ENCODE peak calls at places on chromosomes 1 and 21, in five cellular contexts. G, A, Y, E and J are unnamed samples.

GRCh38 chr1:60279798-60280197 is 206.2 kb upstream of the C1orf87 start:
- DNase-seq in A (no peak), Y (no peak), E (no peak), G (no peak), J (no peak)

GRCh38 chr1:87196110-87196509 is 132.6 kb upstream of the LMO4 start:
- DNase-seq in A (no peak), Y (no peak), G (no peak), E (no peak), J (no peak)

GRCh38 chr21:46425061-46425460 is 33.6 kb upstream of the DIP2A start:
- DNase-seq in E (no peak), A (no peak), G (no peak), Y (no peak), J (no peak)

GRCh38 chr21:38290809-38291208 is 34.0 kb downstream of the KCNJ15 start:
- DNase-seq in Y (no peak), E (no peak), A (no peak), G (no peak), J (no peak)

GRCh38 chr1:178870944-178871343 is at the start of gene ANGPTL1:
- DNase-seq in G (no peak), Y (no peak), E (no peak), A (peak), J (peak)

GRCh38 chr1:72636636-72637035 is 354.3 kb upstream of the NEGR1 start:
- DNase-seq in Y (no peak), G (no peak), A (no peak), E (no peak), J (no peak)

GRCh38 chr1:147785794-147786506 is 25.5 kb upstream of the GJA5 start:
- DNase-seq in E (no peak), A (no peak), G (no peak), Y (no peak), J (no peak)

GRCh38 chr1:8571200-8571984 is 246.0 kb downstream of the RERE start:
- DNase-seq in A (no peak), E (no peak), Y (peak), G (peak), J (no peak)

GRCh38 chr1:12075195-12076114 is 12.4 kb downstream of the TNFRSF8 start:
- DNase-seq in G (no peak), Y (peak), E (no peak), A (peak), J (no peak)

GRCh38 chr1:85606414-85606800 is 25.8 kb downstream of the CCN1 start:
- DNase-seq in A (no peak), G (no peak), E (no peak), Y (no peak), J (no peak)

GRCh38 chr1:157155658-157156057 is 17.5 kb upstream of the ETV3 start:
- DNase-seq in Y (peak), G (no peak), E (peak), A (no peak), J (no peak)

GRCh38 chr1:200653022-200653462 is 16.7 kb downstream of the DDX59 start:
- DNase-seq in E (no peak), Y (no peak), A (no peak), G (no peak), J (no peak)

GRCh38 chr1:155014709-155015508 is 12.3 kb downstream of the ZBTB7B start:
- DNase-seq in G (no peak), A (no peak), Y (no peak), E (no peak), J (no peak)

GRCh38 chr1:13965770-13966398 is 265.9 kb downstream of the PRDM2 start:
- DNase-seq in G (no peak), A (no peak), Y (peak), E (peak), J (peak)

GRCh38 chr1:1285618-1286311 is 5.5 kb downstream of the SCNN1D start:
- DNase-seq in E (no peak), Y (no peak), G (no peak), A (no peak), J (no peak)

GRCh38 chr1:31182352-31182751 is 57.3 kb downstream of the NKAIN1 start:
- DNase-seq in A (peak), G (peak), Y (peak), E (peak), J (peak)

GRCh38 chr1:234962340-234962989 is 166.2 kb downstream of the TOMM20 start:
- DNase-seq in E (no peak), Y (peak), A (peak), G (peak), J (peak)

GRCh38 chr1:12485231-12486172 is 132.5 kb downstream of the DHRS3 start:
- DNase-seq in G (peak), A (no peak), E (no peak), Y (peak), J (peak)

GRCh38 chr1:204112876-204113730 is 38.7 kb downstream of the ETNK2 start:
- DNase-seq in E (no peak), G (no peak), Y (no peak), A (no peak), J (no peak)

GRCh38 chr21:42807938-42808613 is 71.3 kb downstream of the WDR4 start:
- DNase-seq in E (no peak), Y (no peak), A (no peak), G (no peak), J (no peak)

GRCh38 chr21:39647476-39647875 is 34.7 kb downstream of the B3GALT5 start:
- DNase-seq in Y (no peak), G (no peak), E (no peak), A (peak), J (no peak)

GRCh38 chr1:74712863-74713262 is 20.0 kb downstream of the CRYZ start:
- DNase-seq in Y (no peak), A (no peak), E (no peak), G (no peak), J (peak)

GRCh38 chr1:50109647-50110075 is 941 bp downstream of the ELAVL4 start:
- DNase-seq in G (no peak), A (no peak), Y (no peak), E (peak), J (no peak)

GRCh38 chr1:64186138-64186897 is 17.1 kb upstream of the UBE2U start:
- DNase-seq in Y (no peak), A (no peak), E (no peak), G (no peak), J (no peak)

GRCh38 chr1:156124557-156125483 is 10.3 kb downstream of the LMNA start:
- DNase-seq in A (no peak), Y (no peak), G (peak), E (peak), J (no peak)

GRCh38 chr1:51100264-51100880 is 1.7 kb upstream of the C1orf185 start:
- DNase-seq in G (no peak), A (no peak), E (no peak), Y (no peak), J (no peak)

GRCh38 chr1:219298581-219299148 is 125.0 kb downstream of the LYPLAL1 start:
- DNase-seq in G (no peak), Y (no peak), A (no peak), E (no peak), J (no peak)

GRCh38 chr1:202247837-202248795 is 54.5 kb downstream of the LGR6 start:
- DNase-seq in A (no peak), G (no peak), Y (no peak), E (peak), J (no peak)

GRCh38 chr1:43068911-43069310 is 103.2 kb downstream of the EBNA1BP2 start:
- DNase-seq in E (no peak), A (no peak), G (no peak), Y (no peak), J (no peak)

GRCh38 chr21:27079807-27080206 is 112.9 kb upstream of the ADAMTS5 start:
- DNase-seq in Y (no peak), A (no peak), G (no peak), E (no peak), J (no peak)

GRCh38 chr1:60904079-60904852 is 178.1 kb upstream of the NFIA start:
- DNase-seq in G (no peak), E (no peak), A (no peak), Y (no peak), J (no peak)

GRCh38 chr1:66489972-66490601 is 43.9 kb upstream of the SGIP1 start:
- DNase-seq in Y (no peak), G (no peak), E (no peak), A (no peak), J (peak)

GRCh38 chr1:25343872-25344271 is 5.7 kb downstream of the TMEM50A start:
- DNase-seq in A (peak), Y (no peak), E (no peak), G (no peak), J (no peak)

GRCh38 chr1:82451191-82451590 is 650.5 kb downstream of the ADGRL2 start:
- DNase-seq in A (no peak), Y (no peak), E (no peak), G (no peak), J (no peak)
- H3K27ac ChIP-seq in A (no peak), Y (no peak), E (no peak), G (no peak), J (no peak)

GRCh38 chr21:45011426-45011825 is 63.0 kb upstream of the ADARB1 start:
- DNase-seq in Y (no peak), G (no peak), A (no peak), E (peak), J (no peak)

GRCh38 chr21:45011911-45012660 is 62.3 kb upstream of the ADARB1 start:
- DNase-seq in Y (no peak), A (peak), G (peak), E (peak), J (peak)

GRCh38 chr21:45010860-45011259 is 63.5 kb upstream of the ADARB1 start:
- DNase-seq in A (no peak), G (no peak), Y (no peak), E (peak), J (no peak)

GRCh38 chr21:45013271-45013841 is 61.0 kb upstream of the ADARB1 start:
- DNase-seq in G (no peak), Y (no peak), A (no peak), E (no peak), J (no peak)

DNA sequence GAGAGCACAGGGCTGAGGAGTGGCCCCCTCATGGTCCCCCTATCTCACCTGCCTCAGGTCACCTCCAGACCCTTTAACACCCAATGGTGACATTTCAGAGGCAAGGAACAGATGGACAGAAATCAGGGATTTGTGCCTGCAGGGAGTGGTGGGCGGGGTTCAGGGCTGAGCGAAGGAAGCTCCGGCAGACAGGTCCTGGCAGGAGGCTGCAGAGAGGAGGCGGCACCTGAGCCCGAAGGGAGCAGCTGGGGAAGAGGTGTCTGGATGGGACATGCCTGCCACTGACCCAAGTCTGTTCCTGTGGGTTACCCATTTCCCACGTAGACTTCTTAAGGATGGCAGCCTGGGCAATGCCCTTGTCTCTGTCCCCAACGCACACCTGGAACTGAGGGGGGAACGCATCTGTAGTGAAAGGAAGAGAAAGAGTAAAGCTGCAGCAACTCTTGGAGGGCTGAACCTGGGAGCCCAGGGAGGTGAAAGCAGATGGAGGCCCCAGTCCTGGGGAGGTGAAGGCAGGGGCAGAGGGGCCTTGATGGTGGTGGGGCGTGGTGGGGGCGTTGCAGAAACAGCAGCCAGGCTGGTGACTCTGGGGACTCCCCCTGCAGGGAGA is 61.6 kb upstream of the ADARB1 start:
- DNase-seq in Y (no peak), A (no peak), E (peak), G (no peak), J (no peak)
- H3K4me3 ChIP-seq in Y (no peak), A (no peak), E (no peak), G (peak), J (no peak)

GRCh38 chr1:35675773-35676172 is 34.4 kb upstream of the PSMB2 start:
- DNase-seq in Y (no peak), G (no peak), E (no peak), A (no peak), J (no peak)

DNA sequence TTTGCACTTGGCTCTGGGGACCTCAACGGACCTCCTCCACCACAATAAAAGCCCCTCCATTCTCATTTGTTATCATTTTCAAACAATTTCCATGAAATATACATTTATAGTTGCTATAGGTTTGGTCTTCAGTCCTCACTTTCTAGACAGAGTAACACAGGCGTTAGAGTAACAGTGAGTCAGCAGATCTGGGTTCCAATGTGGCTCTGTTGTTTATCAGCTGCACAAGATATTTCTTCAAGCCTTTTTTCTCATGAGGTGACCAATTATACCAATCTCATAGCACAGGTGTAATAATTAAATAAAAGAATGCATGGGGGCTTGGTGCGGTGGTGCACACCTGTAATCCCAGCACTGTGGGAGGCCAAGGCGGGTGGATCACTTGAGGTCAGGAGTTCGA is 32.8 kb upstream of the PSMB2 start:
- DNase-seq in E (no peak), G (no peak), A (no peak), Y (no peak), J (no peak)
- TF ChIP-seq CTCF in E (no peak), G (no peak), A (no peak), Y (no peak), J (no peak)

DNA sequence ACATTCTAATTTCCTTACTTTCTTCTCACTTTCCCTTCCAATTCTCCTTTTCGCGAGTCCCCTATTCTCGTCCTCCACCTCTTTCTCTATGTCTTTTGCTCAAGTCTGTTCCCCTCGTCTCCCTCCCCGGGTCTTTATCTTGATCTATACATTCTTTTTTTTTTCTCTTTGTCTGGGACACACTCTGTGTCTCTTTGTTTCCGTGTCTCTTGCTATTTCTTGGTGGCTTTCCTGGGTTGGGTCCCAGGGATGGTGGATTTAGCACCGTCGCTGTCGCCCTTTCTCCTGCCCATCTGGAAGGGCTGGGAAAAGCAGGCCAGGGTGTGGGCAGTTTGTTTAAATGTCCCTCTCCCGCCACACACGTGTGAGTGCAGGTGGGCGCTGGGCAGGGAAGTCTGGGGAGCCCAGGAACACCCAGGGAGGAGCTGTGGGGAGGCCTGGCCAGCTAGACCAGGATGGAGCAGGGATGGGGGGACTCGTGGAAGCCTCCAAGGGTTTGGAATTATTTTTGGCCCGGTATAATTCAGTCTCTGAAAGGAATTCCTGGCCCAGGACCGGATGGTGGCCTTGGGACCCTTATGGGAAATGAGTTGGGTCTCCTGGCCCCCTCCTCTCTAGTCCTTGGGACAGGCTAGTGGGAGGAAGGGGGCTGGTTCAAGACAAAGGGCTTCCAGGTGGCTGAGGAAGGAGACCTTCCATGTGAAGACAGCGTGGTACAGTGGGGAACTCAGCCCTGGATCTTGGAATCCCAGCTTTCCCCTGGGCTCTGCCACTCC is 9.5 kb upstream of the ID3 start:
- DNase-seq in E (no peak), A (no peak), G (no peak), Y (no peak), J (no peak)
- H3K27ac ChIP-seq in E (peak), A (no peak), G (no peak), Y (peak), J (peak)